ENCODE peak calls at places on chromosomes 5 and 9, in eight cellular contexts. Y, S, L, A, Z, R, J and N are unnamed samples.
A peak's percentile ranks its signal among the peaks of the same experiment; 100 is the strongest.

GRCh38 chr5:158967566-158967965 is 132.2 kb downstream of the EBF1 start:
- DNase-seq in S (no peak), R (no peak), Z (peak; percentile 89), Y (no peak), J (no peak), L (no peak), A (peak; percentile 17), N (no peak)

GRCh38 chr5:174723979-174724483 is 351 bp upstream of the MSX2 start:
- DNase-seq in R (no peak), A (peak; percentile 13), L (no peak), Z (no peak), J (no peak), S (peak; percentile 7), Y (peak; percentile 50), N (no peak)

GRCh38 chr5:138466058-138466899 is 1.0 kb downstream of the EGR1 start:
- DNase-seq in A (peak; percentile 42), Y (peak; percentile 69), Z (peak; percentile 55), L (no peak), J (no peak), S (no peak), R (peak; percentile 60), N (no peak)

GRCh38 chr5:158108177-158108576 is 249.2 kb upstream of the CLINT1 start:
- DNase-seq in Z (no peak), A (no peak), Y (no peak), S (no peak), J (no peak), R (no peak), L (no peak), N (no peak)

GRCh38 chr5:116361171-116361967 is 213.3 kb downstream of the SEMA6A start:
- DNase-seq in J (no peak), L (peak; percentile 82), Y (no peak), Z (no peak), R (peak; percentile 67), A (peak; percentile 50), S (peak; percentile 18), N (peak; percentile 70)

GRCh38 chr9:106432631-106433030 is 430.3 kb upstream of the ZNF462 start:
- DNase-seq in Y (no peak), S (no peak), R (no peak), J (no peak), L (no peak), Z (no peak), A (no peak), N (no peak)

GRCh38 chr9:3437031-3437430 is 88.8 kb downstream of the RFX3 start:
- DNase-seq in S (no peak), L (no peak), R (no peak), J (no peak), A (no peak), Z (no peak), Y (no peak), N (no peak)

GRCh38 chr5:66164044-66164790 is 20.1 kb downstream of the SREK1 start:
- DNase-seq in Y (no peak), Z (no peak), J (peak; percentile 23), L (no peak), R (peak; percentile 10), A (peak; percentile 30), S (no peak), N (no peak)

GRCh38 chr9:84615574-84615973 is 54.0 kb upstream of the NTRK2 start:
- DNase-seq in Z (no peak), S (no peak), L (no peak), A (no peak), Y (no peak), J (no peak), R (no peak), N (no peak)

GRCh38 chr5:109714592-109714991 is 24.9 kb downstream of the MAN2A1 start:
- DNase-seq in S (no peak), Y (no peak), L (no peak), A (no peak), J (no peak), R (no peak), Z (no peak), N (no peak)

GRCh38 chr5:74206571-74207550 is 433.7 kb downstream of the ENC1 start:
- DNase-seq in R (peak; percentile 39), L (no peak), Y (no peak), A (peak; percentile 80), Z (peak; percentile 70), S (peak; percentile 73), J (peak; percentile 59), N (peak; percentile 78)

GRCh38 chr5:180605554-180606214 is 14.4 kb upstream of the SCGB3A1 start:
- DNase-seq in Y (no peak), A (peak; percentile 79), Z (peak; percentile 66), S (peak; percentile 53), L (peak; percentile 17), J (no peak), R (peak; percentile 71), N (peak; percentile 78)

GRCh38 chr9:28774433-28775029 is 1201.2 kb upstream of the C9orf72 start:
- DNase-seq in Z (peak; percentile 46), Y (no peak), S (no peak), A (peak; percentile 67), R (peak; percentile 50), L (no peak), J (no peak), N (no peak)

GRCh38 chr9:121754655-121755436 is 103.4 kb downstream of the DAB2IP start:
- DNase-seq in Z (no peak), R (no peak), J (no peak), L (peak; percentile 51), Y (no peak), A (no peak), S (no peak), N (no peak)

GRCh38 chr9:1702701-1703100 is 312.4 kb upstream of the SMARCA2 start:
- DNase-seq in A (no peak), J (no peak), L (no peak), Z (no peak), Y (no peak), R (no peak), S (no peak), N (no peak)

GRCh38 chr9:73200694-73201432 is 49.2 kb downstream of the ANXA1 start:
- DNase-seq in Y (no peak), S (no peak), A (peak; percentile 63), R (peak; percentile 59), L (no peak), Z (peak; percentile 54), J (no peak), N (no peak)

GRCh38 chr9:137397675-137398423 is 25.1 kb downstream of the EXD3 start:
- DNase-seq in A (no peak), Z (no peak), L (no peak), Y (no peak), J (no peak), R (no peak), S (no peak), N (no peak)

GRCh38 chr5:54761213-54761701 is 224.1 kb downstream of the ESM1 start:
- DNase-seq in R (peak; percentile 22), S (peak; percentile 64), J (peak; percentile 90), Y (no peak), A (peak; percentile 94), L (no peak), Z (peak; percentile 99), N (no peak)

DNA sequence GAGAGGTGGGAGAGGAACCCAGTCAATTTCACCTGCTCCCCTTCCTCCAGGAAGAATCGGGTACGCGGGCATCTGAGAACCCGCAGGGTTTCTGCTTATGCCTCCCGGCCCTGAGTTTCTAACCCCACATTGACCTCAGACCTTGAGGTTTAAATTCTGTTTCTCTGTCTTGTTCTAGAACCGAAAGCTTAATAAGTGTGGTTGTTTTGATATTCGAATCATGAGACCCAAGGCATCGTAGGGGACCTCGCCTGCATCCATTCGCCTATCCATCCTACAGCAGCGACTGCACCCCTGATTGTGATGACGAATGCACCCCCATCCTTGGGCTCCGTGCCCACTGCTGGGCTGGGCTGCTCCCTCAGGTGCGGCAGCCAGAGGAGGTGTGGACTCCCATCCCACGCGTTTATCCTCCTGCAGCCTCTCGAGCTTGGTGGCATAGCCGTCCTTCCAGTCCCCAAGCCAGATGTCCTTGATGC is 80.8 kb upstream of the IER5L start:
- DNase-seq in S (no peak), Z (no peak), J (no peak), L (no peak), A (no peak), Y (no peak), R (no peak), N (peak; percentile 57)
- H3K4me3 ChIP-seq in S (peak overlapping the region; percentile 37), Z (peak overlapping the region; percentile 46), J (peak overlapping the region; percentile 48), L (peak overlapping the region; percentile 3), A (peak overlapping the region; percentile 45), Y (peak overlapping the region; percentile 23), R (peak overlapping the region; percentile 8), N (peak overlapping the region; percentile 35)

GRCh38 chr9:14400658-14400995 is 86.7 kb upstream of the NFIB start:
- DNase-seq in S (peak; percentile 75), J (no peak), L (no peak), Y (no peak), Z (peak; percentile 98), R (peak; percentile 28), A (peak; percentile 93), N (no peak)
- H3K4me3 ChIP-seq in S (no peak overlapping the region), J (no peak overlapping the region), L (no peak overlapping the region), Y (no peak overlapping the region), Z (no peak overlapping the region), R (no peak overlapping the region), A (peak overlapping the region; percentile 0), N (no peak overlapping the region)

GRCh38 chr5:60209146-60209840 is 315.8 kb upstream of the PDE4D start:
- DNase-seq in L (no peak), S (no peak), Z (no peak), J (no peak), Y (no peak), A (no peak), R (no peak), N (no peak)

GRCh38 chr5:60207031-60207430 is 313.5 kb upstream of the PDE4D start:
- DNase-seq in S (no peak), Z (no peak), A (no peak), Y (no peak), L (no peak), J (no peak), R (no peak), N (no peak)

GRCh38 chr5:60206234-60206633 is 312.7 kb upstream of the PDE4D start:
- DNase-seq in J (no peak), L (no peak), Y (no peak), S (no peak), A (no peak), Z (no peak), R (no peak), N (no peak)

GRCh38 chr5:60208681-60209080 is 315.2 kb upstream of the PDE4D start:
- DNase-seq in A (no peak), J (no peak), L (no peak), Y (no peak), R (no peak), S (no peak), Z (no peak), N (no peak)

GRCh38 chr5:60210810-60211209 is 317.3 kb upstream of the PDE4D start:
- DNase-seq in Y (no peak), L (peak; percentile 71), J (no peak), R (no peak), A (no peak), S (no peak), Z (no peak), N (no peak)
- H3K4me3 ChIP-seq in Y (peak overlapping the region; percentile 9), L (no peak overlapping the region), J (peak overlapping the region; percentile 25), R (no peak overlapping the region), A (peak overlapping the region; percentile 29), S (peak overlapping the region; percentile 29), Z (no peak overlapping the region), N (no peak overlapping the region)

DNA sequence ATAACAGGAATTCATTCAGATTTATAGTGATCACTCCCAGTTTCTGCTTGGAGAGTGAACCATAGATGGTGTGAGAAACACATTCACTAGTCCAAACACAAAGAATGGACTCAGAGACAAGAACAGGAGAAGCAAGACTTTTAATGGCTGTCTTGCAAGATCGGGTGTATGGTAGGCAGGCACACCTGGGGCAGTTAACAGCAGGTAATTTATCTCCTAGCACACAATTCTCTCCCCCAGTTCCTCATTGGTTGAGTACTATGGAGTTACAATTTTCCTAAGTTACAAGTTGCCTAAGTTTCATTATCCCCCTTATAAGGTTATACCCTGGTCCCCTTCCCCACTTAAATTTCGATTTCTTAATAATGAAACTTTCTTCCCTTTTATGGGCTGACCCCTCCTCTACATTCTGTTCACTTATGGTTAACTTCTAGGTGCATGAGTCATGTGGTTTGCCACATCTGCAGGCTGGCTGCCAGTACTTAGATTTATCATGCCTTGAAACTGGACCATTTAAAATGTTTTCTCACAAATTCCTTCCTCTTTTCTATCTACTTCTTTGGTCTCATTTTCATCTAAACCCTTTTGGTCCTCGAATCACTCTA is 623.3 kb downstream of the HINT1 start:
- DNase-seq in S (peak; percentile 78), L (no peak), R (no peak), A (peak; percentile 89), J (peak; percentile 24), Y (no peak), Z (peak; percentile 72), N (no peak)
- H3K4me3 ChIP-seq in S (no peak overlapping the region), L (no peak overlapping the region), R (no peak overlapping the region), A (no peak overlapping the region), J (no peak overlapping the region), Y (no peak overlapping the region), Z (no peak overlapping the region), N (no peak overlapping the region)